ENCODE peak calls at places on chromosomes 2 and 18, in five cellular contexts. V, S, Y, J and N are unnamed samples.

GRCh38 chr2:96832751-96833507 is 10.9 kb downstream of the ANKRD23 start:
- DNase-seq in S (peak), Y (peak), V (peak), J (peak), N (no peak)

GRCh38 chr2:73307720-73308119 is 14.4 kb upstream of the EGR4 start:
- DNase-seq in Y (no peak), J (no peak), V (no peak), S (no peak), N (no peak)

GRCh38 chr18:45384137-45384998 is 230.9 kb upstream of the SLC14A2 start:
- DNase-seq in Y (no peak), S (peak), V (peak), J (peak), N (peak)

GRCh38 chr2:157874997-157875719 is 972 bp downstream of the ACVR1 start:
- DNase-seq in S (no peak), Y (peak), V (peak), J (peak), N (no peak)

GRCh38 chr2:139142252-139142651 is 362.1 kb upstream of the NXPH2 start:
- DNase-seq in Y (no peak), J (peak), S (peak), V (no peak), N (no peak)

GRCh38 chr18:45589559-45590041 is 25.7 kb upstream of the SLC14A2 start:
- DNase-seq in V (no peak), Y (no peak), S (no peak), J (peak), N (no peak)

GRCh38 chr2:120765031-120765910 is 29.6 kb downstream of the GLI2 start:
- DNase-seq in Y (no peak), V (no peak), J (no peak), S (no peak), N (no peak)

GRCh38 chr18:67618061-67618460 is 101.5 kb upstream of the DSEL start:
- DNase-seq in S (no peak), J (no peak), V (no peak), Y (no peak), N (no peak)

GRCh38 chr2:221042926-221043325 is 529.2 kb downstream of the EPHA4 start:
- DNase-seq in J (peak), Y (no peak), V (peak), S (no peak), N (no peak)

GRCh38 chr18:31195063-31195462 is 32.4 kb upstream of the DSC1 start:
- DNase-seq in J (no peak), S (no peak), Y (no peak), V (no peak), N (no peak)

GRCh38 chr2:33242845-33243244 is 233.6 kb upstream of the RASGRP3 start:
- DNase-seq in J (no peak), S (no peak), V (no peak), Y (no peak), N (no peak)

GRCh38 chr18:13178976-13179375 is 39.6 kb upstream of the LDLRAD4 start:
- DNase-seq in V (no peak), S (no peak), J (no peak), Y (no peak), N (no peak)

GRCh38 chr18:48124857-48125626 is 194.6 kb upstream of the SMAD2 start:
- DNase-seq in Y (no peak), V (no peak), J (no peak), S (no peak), N (peak)

GRCh38 chr18:32383040-32383819 is 87.5 kb downstream of the GAREM1 start:
- DNase-seq in Y (peak), J (peak), S (peak), V (no peak), N (no peak)

GRCh38 chr2:100178085-100178788 is 35.8 kb upstream of the AFF3 start:
- DNase-seq in V (peak), J (peak), S (peak), Y (peak), N (no peak)

GRCh38 chr18:63518178-63519012 is 23.8 kb upstream of the SERPINB12 start:
- DNase-seq in J (peak), V (peak), S (peak), Y (peak), N (peak)

GRCh38 chr2:238947243-238947760 is 99.4 kb downstream of the TWIST2 start:
- DNase-seq in Y (no peak), S (no peak), J (no peak), V (peak), N (no peak)

GRCh38 chr2:208440716-208441115 is 34.1 kb downstream of the PTH2R start:
- DNase-seq in J (no peak), S (no peak), V (no peak), Y (no peak), N (no peak)

GRCh38 chr2:136232447-136233172 is 114.7 kb upstream of the CXCR4 start:
- DNase-seq in Y (no peak), S (no peak), J (no peak), V (no peak), N (no peak)

GRCh38 chr18:49664086-49664890 is 102.4 kb downstream of the LIPG start:
- DNase-seq in Y (no peak), J (peak), V (peak), S (no peak), N (no peak)

GRCh38 chr2:97713296-97714083 is at the start of gene ZAP70:
- DNase-seq in J (peak), V (no peak), Y (no peak), S (no peak), N (peak)

GRCh38 chr18:12960846-12961397 is 13.1 kb downstream of the SEH1L start:
- DNase-seq in J (no peak), V (no peak), S (no peak), Y (no peak), N (no peak)

GRCh38 chr2:219748673-219749570 is 121.5 kb downstream of the SLC4A3 start:
- DNase-seq in J (peak), Y (no peak), S (no peak), V (no peak), N (no peak)

GRCh38 chr2:239858179-239858578 is 167.0 kb downstream of the NDUFA10 start:
- DNase-seq in Y (no peak), V (peak), S (no peak), J (peak), N (no peak)

GRCh38 chr2:47964722-47965434 is 58.6 kb upstream of the FBXO11 start:
- DNase-seq in Y (peak), J (no peak), S (no peak), V (no peak), N (no peak)

GRCh38 chr2:118706844-118707243 is 140.6 kb downstream of the EN1 start:
- DNase-seq in Y (no peak), J (no peak), V (no peak), S (no peak), N (no peak)

GRCh38 chr18:74040459-74041332 is 106.9 kb downstream of the FBXO15 start:
- DNase-seq in J (peak), Y (no peak), S (no peak), V (peak), N (peak)

GRCh38 chr2:224449212-224450147 is 47.6 kb upstream of the FAM124B start:
- DNase-seq in J (peak), Y (peak), S (peak), V (no peak), N (peak)

GRCh38 chr18:26621161-26622026 is 73.0 kb upstream of the KCTD1 start:
- DNase-seq in Y (no peak), J (peak), S (peak), V (peak), N (peak)

GRCh38 chr2:18662689-18663088 is 73.3 kb upstream of the NT5C1B start:
- DNase-seq in Y (no peak), V (no peak), S (no peak), J (no peak), N (no peak)

GRCh38 chr2:197931661-197932312 is 127.4 kb downstream of the PLCL1 start:
- DNase-seq in V (no peak), J (no peak), Y (no peak), S (no peak), N (no peak)